ENCODE peak calls at places on chromosomes 16 and 17, in ten cellular contexts. S is adrenal gland, N is KG1, B is heart right ventricle, D is transverse colon, K is nucleus accumbens, Q is C1 segment of cervical spinal cord, T is A172, M is WERI-Rb-1, L is DMS79 treated with DMSO at 0.1 percent for 48 hours. I is an unnamed sample.

GRCh38 chr17:69492410-69493071 is 78.0 kb downstream of the MAP2K6 start:
- DNase-seq in S (no peak), N (no peak), B (no peak), D (no peak), K (no peak), Q (no peak), T (peak), M (no peak), L (no peak), I (no peak)

GRCh38 chr16:57802635-57803412 is 533 bp upstream of the KIFC3 start:
- DNase-seq in S (peak), N (no peak), B (peak), D (no peak), K (peak), Q (peak), T (no peak), M (peak), L (no peak), I (peak)

GRCh38 chr17:64213995-64214507 is 49.0 kb downstream of the TEX2 start:
- DNase-seq in S (no peak), N (no peak), B (no peak), D (no peak), K (no peak), Q (no peak), T (no peak), M (no peak), L (no peak), I (no peak)

GRCh38 chr17:3710951-3711383 is 12.7 kb upstream of the HASPIN start:
- DNase-seq in S (no peak), N (no peak), B (no peak), D (peak), K (no peak), Q (no peak), T (peak), M (no peak), L (no peak), I (no peak)

GRCh38 chr16:31145398-31145990 is 4.4 kb downstream of the PRSS36 start:
- DNase-seq in S (no peak), N (no peak), B (no peak), D (no peak), K (no peak), Q (no peak), T (no peak), M (no peak), L (no peak), I (no peak)

GRCh38 chr16:24906199-24906808 is 60.5 kb downstream of the SLC5A11 start:
- DNase-seq in S (no peak), N (no peak), B (no peak), D (no peak), K (no peak), Q (no peak), T (peak), M (no peak), L (no peak), I (no peak)

GRCh38 chr16:15031179-15031578 is 24.7 kb downstream of the NTAN1 start:
- DNase-seq in S (no peak), N (peak), B (no peak), D (peak), K (no peak), Q (no peak), T (no peak), M (no peak), L (no peak), I (peak)

GRCh38 chr16:31718998-31719397 is 154.6 kb upstream of the ZNF267 start:
- DNase-seq in S (no peak), N (no peak), B (no peak), D (no peak), K (no peak), Q (no peak), T (no peak), M (no peak), L (no peak), I (no peak)

GRCh38 chr17:19411641-19412040 is 609 bp downstream of the RNF112 start:
- DNase-seq in S (no peak), N (no peak), B (no peak), D (no peak), K (peak), Q (no peak), T (no peak), M (peak), L (no peak), I (no peak)

GRCh38 chr17:74945543-74945942 is 9.8 kb downstream of the OTOP3 start:
- DNase-seq in S (no peak), N (no peak), B (no peak), D (no peak), K (no peak), Q (no peak), T (no peak), M (no peak), L (no peak), I (no peak)

GRCh38 chr16:11273721-11274324 is 394 bp upstream of the PRM3 start:
- DNase-seq in S (no peak), N (no peak), B (no peak), D (no peak), K (no peak), Q (no peak), T (no peak), M (no peak), L (peak), I (no peak)

GRCh38 chr17:50469005-50469605 is 425 bp upstream of the CHAD start:
- DNase-seq in S (no peak), N (no peak), B (no peak), D (no peak), K (no peak), Q (no peak), T (no peak), M (no peak), L (no peak), I (no peak)

GRCh38 chr16:1770328-1771071 is 843 bp downstream of the NME3 start:
- DNase-seq in S (peak), N (no peak), B (peak), D (peak), K (peak), Q (peak), T (no peak), M (peak), L (peak), I (peak)

GRCh38 chr17:33475594-33475993 is 182.5 kb upstream of the ASIC2 start:
- DNase-seq in S (no peak), N (no peak), B (no peak), D (no peak), K (no peak), Q (no peak), T (no peak), M (no peak), L (no peak), I (no peak)

GRCh38 chr16:57667526-57668258 is 414 bp upstream of the ADGRG3 start:
- DNase-seq in S (peak), N (no peak), B (no peak), D (no peak), K (no peak), Q (no peak), T (peak), M (no peak), L (no peak), I (peak)

GRCh38 chr16:73951541-73951940 is 345.1 kb upstream of the PSMD7 start:
- DNase-seq in S (no peak), N (no peak), B (peak), D (peak), K (no peak), Q (no peak), T (no peak), M (no peak), L (no peak), I (peak)

GRCh38 chr17:77107506-77108433 is 33.0 kb upstream of the SEC14L1 start:
- DNase-seq in S (no peak), N (no peak), B (no peak), D (peak), K (no peak), Q (no peak), T (peak), M (no peak), L (no peak), I (no peak)

I was measured in right cardiac atrium.